ENCODE peak calls at places on chromosomes 16 and 17, in four cellular contexts. X is esophagus squamous epithelium, P is heart left ventricle, A is right lobe of liver. T is an unnamed sample. For H3K4me1, the result is how much of the 10 kb centered on the place peaks cover.

GRCh38 chr17:42586514-42587230 is 9.1 kb upstream of the PSMC3IP start:
- DNase-seq in P (no peak), A (no peak), X (no peak), T (no peak)

GRCh38 chr17:77632619-77633018 is 325.9 kb upstream of the TNRC6C start:
- DNase-seq in A (no peak), X (no peak), P (no peak), T (no peak)

GRCh38 chr16:88977028-88977844 is at the start of gene CBFA2T3:
- DNase-seq in X (peak), A (peak), P (peak), T (peak)

GRCh38 chr17:72423718-72424117 is 302.9 kb downstream of the SOX9 start:
- DNase-seq in A (no peak), X (no peak), P (no peak), T (no peak)

GRCh38 chr16:70679653-70680494 is 6.0 kb downstream of the MTSS2 start:
- DNase-seq in P (no peak), X (no peak), A (peak), T (peak)

GRCh38 chr16:74603848-74604247 is 3.1 kb downstream of the GLG1 start:
- DNase-seq in P (no peak), A (no peak), X (no peak), T (no peak)

GRCh38 chr16:85029413-85029794 is 1.8 kb downstream of the KIAA0513 start:
- DNase-seq in A (no peak), X (no peak), P (no peak), T (peak)

GRCh38 chr17:18267927-18268711 is 7.7 kb downstream of the MIEF2 start:
- DNase-seq in X (no peak), A (no peak), P (no peak), T (no peak)

GRCh38 chr17:41907185-41907556 is 11.6 kb downstream of the ACLY start:
- DNase-seq in P (no peak), X (no peak), A (no peak), T (no peak)

GRCh38 chr17:57552114-57552601 is 192.9 kb downstream of the CCDC182 start:
- DNase-seq in A (no peak), P (no peak), X (no peak), T (peak)

GRCh38 chr17:57035971-57036481 is 49.0 kb upstream of the AKAP1 start:
- DNase-seq in A (no peak), X (no peak), P (peak), T (no peak)

GRCh38 chr17:17300624-17301568 is 2.3 kb upstream of the NT5M start:
- DNase-seq in P (peak), X (no peak), A (no peak), T (peak)

GRCh38 chr16:14289692-14290340 is 218.7 kb downstream of the MRTFB start:
- DNase-seq in X (no peak), A (no peak), P (no peak), T (no peak)

GRCh38 chr16:67430504-67431076 is 331 bp upstream of the HSD11B2 start:
- DNase-seq in P (no peak), X (no peak), A (peak), T (peak)

GRCh38 chr17:45316271-45317112 is at the start of gene MAP3K14:
- DNase-seq in A (peak), P (peak), X (no peak), T (peak)

GRCh38 chr16:46930861-46931260 is 42.6 kb downstream of the DNAJA2 start:
- DNase-seq in P (no peak), A (no peak), X (no peak), T (no peak)

GRCh38 chr16:68408967-68409366 is 39.3 kb downstream of the SMPD3 start:
- DNase-seq in X (no peak), P (no peak), A (no peak), T (no peak)

GRCh38 chr16:80198265-80198994 is 342.4 kb upstream of the DYNLRB2 start:
- DNase-seq in X (no peak), P (no peak), A (no peak), T (no peak)

GRCh38 chr17:17387461-17388362 is 84.5 kb downstream of the NT5M start:
- DNase-seq in X (no peak), A (peak), P (no peak), T (peak)

GRCh38 chr17:57293077-57293476 is 36.8 kb downstream of the MSI2 start:
- DNase-seq in A (no peak), P (peak), X (no peak), T (no peak)

GRCh38 chr16:16100631-16101030 is 122.7 kb downstream of the ABCC6 start:
- DNase-seq in A (no peak), P (no peak), X (no peak), T (no peak)

GRCh38 chr16:18969855-18970240 is 13.9 kb upstream of the TMC7 start:
- DNase-seq in A (no peak), P (no peak), X (no peak), T (no peak)

GRCh38 chr16:68332411-68333121 is 21.7 kb downstream of the PRMT7 start:
- DNase-seq in A (no peak), X (no peak), P (peak), T (no peak)

GRCh38 chr17:4476017-4476416 is 22.7 kb upstream of the SPNS2 start:
- DNase-seq in X (no peak), P (no peak), A (no peak), T (no peak)

GRCh38 chr17:77128895-77129567 is 11.7 kb upstream of the SEC14L1 start:
- DNase-seq in X (no peak), P (no peak), A (no peak), T (no peak)

GRCh38 chr17:77178586-77178985 is 37.8 kb downstream of the SEC14L1 start:
- DNase-seq in X (no peak), P (no peak), A (no peak), T (no peak)

GRCh38 chr16:27378871-27379580 is 22.9 kb upstream of the IL21R start:
- DNase-seq in X (no peak), P (no peak), A (no peak), T (no peak)

GRCh38 chr17:50037321-50038107 is 18.4 kb upstream of the ITGA3 start:
- DNase-seq in P (peak), A (peak), X (no peak), T (peak)

GRCh38 chr17:72234951-72235350 is 114.1 kb downstream of the SOX9 start:
- DNase-seq in P (no peak), A (no peak), X (no peak), T (no peak)

GRCh38 chr17:44971776-44972483 is 3.8 kb upstream of the C1QL1 start:
- DNase-seq in X (no peak), P (no peak), A (no peak), T (no peak)

GRCh38 chr17:70207184-70207583 is 37.9 kb downstream of the KCNJ2 start:
- DNase-seq in A (no peak), X (no peak), P (no peak), T (no peak)

GRCh38 chr17:63247706-63248105 is 198.4 kb downstream of the CYB561 start:
- DNase-seq in P (no peak), A (no peak), X (no peak), T (no peak)

GRCh38 chr17:77422104-77422782 is 281.5 kb downstream of the SEC14L1 start:
- DNase-seq in A (no peak), X (no peak), P (no peak), T (no peak)

GRCh38 chr16:50988441-50988840 is 162.6 kb downstream of the SALL1 start:
- DNase-seq in A (no peak), X (no peak), P (no peak), T (no peak)

GRCh38 chr16:17144431-17144830 is 326.3 kb downstream of the XYLT1 start:
- DNase-seq in X (no peak), A (no peak), P (no peak), T (no peak)

GRCh38 chr16:67129422-67129821 is 19.7 kb downstream of the PHAF1 start:
- DNase-seq in P (no peak), A (no peak), X (no peak), T (no peak)

GRCh38 chr17:38673714-38674012 is 1.1 kb downstream of the EPOP start:
- DNase-seq in A (peak), X (no peak), P (peak), T (no peak)
- H3K4me3 ChIP-seq in A (peak), X (peak), P (peak), T (no peak)

GRCh38 chr17:81346908-81347349 is 48.3 kb upstream of the BAHCC1 start:
- DNase-seq in X (no peak), A (no peak), P (no peak), T (no peak)

GRCh38 chr17:81348097-81349055 is 46.9 kb upstream of the BAHCC1 start:
- DNase-seq in A (no peak), X (no peak), P (no peak), T (peak)

GRCh38 chr17:81346090-81346907 is 49.0 kb upstream of the BAHCC1 start:
- DNase-seq in X (peak), A (peak), P (peak), T (peak)

GRCh38 chr17:81345211-81346089 is 49.8 kb upstream of the BAHCC1 start:
- DNase-seq in X (peak), P (peak), A (peak), T (peak)

DNA sequence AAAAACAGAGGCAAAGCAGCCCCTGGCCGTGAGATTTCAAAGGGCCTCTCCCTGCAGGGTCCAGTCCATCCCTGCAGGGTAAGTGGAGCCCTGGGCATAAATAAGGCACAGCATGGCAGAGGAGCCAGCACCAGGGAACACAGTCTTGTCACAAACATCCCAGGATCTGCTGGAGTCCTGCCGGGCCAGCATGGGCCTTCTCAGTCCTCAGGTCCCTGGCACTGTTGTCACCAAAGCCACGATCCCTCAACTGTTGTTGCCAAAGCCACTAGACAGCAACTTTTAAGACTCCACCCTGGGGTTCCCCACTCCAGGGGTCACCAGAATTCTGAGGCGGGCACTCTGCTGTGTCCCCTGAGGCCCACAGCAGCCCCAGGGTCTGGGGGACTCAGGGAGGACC is 47.8 kb upstream of the BAHCC1 start:
- DNase-seq in A (no peak), P (no peak), X (no peak), T (no peak)
- H3K4me1 ChIP-seq in A (under half), P (under half), X (under half), T (under half)

DNA sequence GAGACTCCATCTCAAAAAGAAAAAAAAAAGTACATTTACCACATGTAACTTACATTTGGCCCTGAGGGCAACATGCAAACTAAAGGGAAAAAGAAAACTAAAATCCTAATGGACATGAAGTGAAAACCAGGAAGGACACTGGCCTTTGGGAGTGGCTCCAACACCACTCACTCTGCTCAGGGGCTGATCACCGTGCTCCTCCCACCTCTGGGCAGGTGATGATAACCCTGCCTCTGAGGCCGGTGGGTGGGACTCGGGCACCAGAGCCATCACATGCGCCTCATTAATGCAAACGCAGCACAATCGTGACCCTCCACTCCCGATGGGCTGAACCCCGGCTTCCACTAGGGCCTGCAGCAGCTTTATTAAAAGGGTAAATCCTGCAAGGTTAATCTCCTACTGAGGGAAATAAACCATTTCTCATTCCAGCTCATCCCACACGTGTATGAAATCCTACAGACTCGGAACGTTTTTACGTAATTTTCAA is 4.7 kb downstream of the KLHDC4 start:
- DNase-seq in A (no peak), X (no peak), P (no peak), T (no peak)
- TF ChIP-seq CTCF in A (no peak), X (no peak), P (no peak), T (no peak)

DNA sequence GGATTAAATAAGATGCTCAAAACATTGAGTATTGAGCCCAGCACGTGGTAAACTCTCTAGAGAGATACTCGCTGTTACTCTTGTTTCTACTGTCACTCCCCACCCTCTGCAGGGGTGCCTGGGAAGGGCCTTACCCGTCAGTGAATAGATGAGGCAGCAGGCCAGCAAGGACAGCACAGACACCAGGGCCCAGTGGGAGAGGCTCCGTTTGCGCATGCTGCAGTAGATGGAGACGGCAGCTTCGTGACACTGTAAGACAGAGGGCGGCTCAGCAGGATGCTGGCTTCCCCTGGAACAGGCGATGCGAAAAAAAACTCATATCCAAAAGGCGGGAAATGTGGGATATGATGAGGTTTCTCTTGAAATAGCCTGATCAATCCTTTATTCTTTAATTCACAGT is 20.0 kb downstream of the SLC38A8 start:
- DNase-seq in P (no peak), A (no peak), X (no peak), T (no peak)
- H3K4me3 ChIP-seq in P (no peak), A (no peak), X (no peak), T (no peak)

GRCh38 chr16:57025941-57026777 is 36.8 kb downstream of the NLRC5 start:
- DNase-seq in X (no peak), P (no peak), A (peak), T (no peak)

GRCh38 chr16:57021693-57022092 is 32.3 kb downstream of the NLRC5 start:
- DNase-seq in X (no peak), P (no peak), A (no peak), T (no peak)

GRCh38 chr16:57022445-57022844 is 33.1 kb downstream of the NLRC5 start:
- DNase-seq in X (no peak), P (no peak), A (no peak), T (no peak)

GRCh38 chr16:57024894-57025680 is 35.7 kb downstream of the NLRC5 start:
- DNase-seq in X (no peak), A (no peak), P (no peak), T (no peak)

DNA sequence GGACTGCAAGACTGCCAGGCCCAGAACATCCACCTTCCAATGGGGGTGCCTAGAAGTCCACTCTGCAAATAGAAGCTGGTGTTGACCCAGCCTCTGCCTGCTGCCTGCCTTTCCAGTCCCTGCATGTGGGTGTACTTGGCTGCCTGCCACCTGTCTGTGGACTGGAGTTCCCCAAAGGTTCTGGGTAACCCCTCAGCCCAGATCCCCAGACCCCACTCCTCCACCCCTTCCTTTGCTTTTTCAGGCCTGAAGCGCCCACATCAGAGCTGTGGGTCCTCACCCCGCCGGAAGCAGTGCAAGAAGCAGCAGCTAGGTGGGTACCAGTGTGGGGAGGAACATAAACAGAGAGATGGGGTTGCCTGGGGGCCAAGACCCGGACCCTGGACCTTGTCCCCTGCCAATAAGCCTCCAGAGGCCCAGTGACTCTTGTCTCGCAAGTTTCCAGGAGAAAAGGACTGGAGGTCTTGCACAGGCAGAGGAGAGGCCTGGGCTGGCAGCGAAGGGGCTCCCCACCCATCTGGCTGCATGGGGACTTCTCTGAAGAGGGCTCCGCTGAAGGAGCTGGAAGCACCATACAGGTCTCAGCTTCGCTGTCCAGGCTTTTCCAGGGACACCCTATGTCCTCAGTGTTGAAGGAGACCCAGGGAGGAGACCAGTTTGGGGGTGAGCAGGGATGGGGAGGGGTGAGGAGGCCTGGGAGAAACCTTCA is 34.3 kb downstream of the NLRC5 start:
- DNase-seq in A (no peak), P (no peak), X (no peak), T (peak)
- H3K4me1 ChIP-seq in A (under half), P (under half), X (under half), T (under half)

GRCh38 chr17:82327289-82327688 is 6.3 kb downstream of the SECTM1 start:
- DNase-seq in A (no peak), P (no peak), X (no peak), T (no peak)

GRCh38 chr17:82328994-82329507 is 4.5 kb downstream of the SECTM1 start:
- DNase-seq in P (no peak), A (peak), X (no peak), T (no peak)

GRCh38 chr17:82327757-82328140 is 5.8 kb downstream of the SECTM1 start:
- DNase-seq in X (no peak), A (no peak), P (no peak), T (no peak)

GRCh38 chr17:82329683-82330321 is 3.8 kb downstream of the SECTM1 start:
- DNase-seq in A (no peak), X (no peak), P (no peak), T (peak)

DNA sequence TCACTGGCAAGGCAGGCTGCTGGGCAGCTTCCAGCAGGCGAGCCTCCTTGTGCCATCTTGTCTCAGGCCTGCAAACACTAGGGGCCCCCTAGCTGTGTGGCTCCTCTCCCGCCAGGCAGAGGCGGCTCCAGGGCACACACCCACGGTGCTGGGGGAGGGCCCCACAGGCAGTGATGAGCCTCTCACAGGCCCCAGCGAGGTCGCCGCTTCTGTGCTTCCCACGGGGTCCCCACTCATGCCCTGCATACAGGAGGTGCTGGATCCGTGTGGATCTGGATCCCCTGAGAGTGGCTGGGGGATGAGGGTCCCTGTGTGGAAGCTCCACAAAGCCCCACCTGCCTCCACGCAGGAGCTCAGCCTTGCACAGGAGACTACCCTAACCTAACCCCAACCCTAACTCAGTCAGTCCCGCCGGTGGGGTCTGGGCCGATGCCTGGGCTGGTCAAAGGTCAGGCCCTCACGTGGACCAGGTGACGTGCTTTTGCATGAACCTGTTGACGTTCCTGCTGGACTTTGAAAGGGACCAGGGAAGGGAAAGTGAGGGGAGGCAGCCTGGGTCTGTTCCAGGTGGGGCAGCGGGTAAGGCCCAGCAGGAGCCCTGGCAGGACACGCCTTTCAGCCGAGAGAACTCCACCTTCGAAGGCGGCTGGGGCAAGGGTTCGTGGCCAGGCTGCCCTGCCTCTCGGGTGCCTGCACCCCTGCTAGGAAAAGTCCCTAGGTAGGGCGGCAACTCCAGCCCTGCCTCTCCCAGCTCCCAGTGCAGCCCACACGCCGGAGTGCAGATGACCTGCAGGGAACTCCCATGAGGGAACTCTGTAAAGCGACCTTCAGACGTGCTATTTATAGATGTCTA is 5.2 kb downstream of the SECTM1 start:
- DNase-seq in P (no peak), X (no peak), A (peak), T (peak)
- TF ChIP-seq CTCF in P (no peak), X (no peak), A (no peak), T (no peak)

T was measured in mucosa of descending colon.